ENCODE peak calls at places on chromosomes 13 and 19, in four cellular contexts. F is prostate gland, L is heart left ventricle, D is K562. J is an unnamed sample.

GRCh38 chr19:5607318-5608270 is 15.0 kb downstream of the SAFB2 start:
- DNase-seq in F (no peak), L (no peak), D (no peak), J (no peak)

GRCh38 chr19:860481-861098 is 1.1 kb downstream of the CFD start:
- DNase-seq in F (peak; percentile 33), L (peak; percentile 77), D (peak; percentile 94), J (peak; percentile 93)

GRCh38 chr19:58577581-58578429 is 4.7 kb upstream of the MZF1 start:
- DNase-seq in F (peak; percentile 3), L (peak; percentile 14), D (no peak), J (no peak)

GRCh38 chr13:48448963-48449614 is 36.2 kb upstream of the LPAR6 start:
- DNase-seq in F (no peak), L (no peak), D (no peak), J (no peak)

GRCh38 chr13:78777973-78778372 is 119.0 kb upstream of the OBI1 start:
- DNase-seq in F (no peak), L (no peak), D (no peak), J (no peak)

GRCh38 chr13:33111414-33112110 is 95.3 kb downstream of the KL start:
- DNase-seq in F (no peak), L (peak; percentile 25), D (no peak), J (no peak)

GRCh38 chr13:78147905-78148304 is 229.3 kb upstream of the EDNRB start:
- DNase-seq in F (no peak), L (no peak), D (no peak), J (no peak)

GRCh38 chr19:17420267-17420924 is 549 bp downstream of the MVB12A start:
- DNase-seq in F (no peak), L (peak; percentile 35), D (peak; percentile 31), J (no peak)

GRCh38 chr19:4759388-4760284 is 31.9 kb upstream of the FEM1A start:
- DNase-seq in F (peak; percentile 78), L (peak; percentile 89), D (peak; percentile 99), J (peak; percentile 96)

GRCh38 chr13:105848494-105848893 is 687.0 kb downstream of the EFNB2 start:
- DNase-seq in F (peak; percentile 80), L (no peak), D (no peak), J (no peak)

GRCh38 chr19:18119243-18120105 is 21.9 kb downstream of the MAST3 start:
- DNase-seq in F (no peak), L (no peak), D (no peak), J (no peak)

GRCh38 chr19:51697169-51697776 is 4.1 kb downstream of the SPACA6 start:
- DNase-seq in F (no peak), L (no peak), D (no peak), J (no peak)

GRCh38 chr19:17784201-17785008 is 10.5 kb upstream of the B3GNT3 start:
- DNase-seq in F (peak; percentile 24), L (peak; percentile 61), D (peak; percentile 81), J (peak; percentile 76)

GRCh38 chr19:1154731-1155351 is 19.2 kb downstream of the SBNO2 start:
- DNase-seq in F (peak; percentile 79), L (peak; percentile 79), D (no peak), J (peak; percentile 94)

GRCh38 chr19:40507892-40508291 is 41.1 kb downstream of the SPTBN4 start:
- DNase-seq in F (no peak), L (no peak), D (peak; percentile 48), J (no peak)

GRCh38 chr19:53463263-53463662 is 4.3 kb upstream of the ZNF813 start:
- DNase-seq in F (no peak), L (peak; percentile 62), D (peak; percentile 46), J (no peak)

GRCh38 chr13:39875583-39875982 is 220.1 kb downstream of the COG6 start:
- DNase-seq in F (no peak), L (no peak), D (no peak), J (no peak)

GRCh38 chr19:40466219-40467006 is at the start of gene SPTBN4:
- DNase-seq in F (no peak), L (peak; percentile 30), D (no peak), J (no peak)

GRCh38 chr13:100361504-100361903 is 227.1 kb downstream of the GGACT start:
- DNase-seq in F (no peak), L (no peak), D (no peak), J (no peak)

GRCh38 chr13:107864543-107865460 is 350.5 kb downstream of the LIG4 start:
- DNase-seq in F (no peak), L (no peak), D (peak; percentile 84), J (peak; percentile 47)

GRCh38 chr19:17294051-17294891 is 9.0 kb downstream of the ABHD8 start:
- DNase-seq in F (no peak), L (no peak), D (peak; percentile 94), J (peak; percentile 69)

GRCh38 chr19:51450730-51451307 is 7.4 kb downstream of the SIGLEC8 start:
- DNase-seq in F (no peak), L (no peak), D (no peak), J (no peak)

GRCh38 chr19:41995959-41996797 is 2.1 kb upstream of the ATP1A3 start:
- DNase-seq in F (no peak), L (no peak), D (peak; percentile 80), J (no peak)

GRCh38 chr13:33634526-33635111 is 183.3 kb upstream of the RFC3 start:
- DNase-seq in F (no peak), L (no peak), D (no peak), J (no peak)

GRCh38 chr19:42524943-42525342 is 3.3 kb downstream of the CEACAM1 start:
- DNase-seq in F (no peak), L (no peak), D (no peak), J (no peak)

GRCh38 chr13:62243146-62243545 is 827.5 kb upstream of the PCDH20 start:
- DNase-seq in F (no peak), L (no peak), D (no peak), J (no peak)

GRCh38 chr13:112056739-112057433 is 10.1 kb upstream of the SOX1 start:
- DNase-seq in F (no peak), L (no peak), D (no peak), J (no peak)

GRCh38 chr19:1923319-1923718 is 17.7 kb upstream of the CSNK1G2 start:
- DNase-seq in F (no peak), L (no peak), D (no peak), J (no peak)

GRCh38 chr13:112453207-112453829 is 77.2 kb downstream of the SPACA7 start:
- DNase-seq in F (no peak), L (no peak), D (no peak), J (no peak)

DNA sequence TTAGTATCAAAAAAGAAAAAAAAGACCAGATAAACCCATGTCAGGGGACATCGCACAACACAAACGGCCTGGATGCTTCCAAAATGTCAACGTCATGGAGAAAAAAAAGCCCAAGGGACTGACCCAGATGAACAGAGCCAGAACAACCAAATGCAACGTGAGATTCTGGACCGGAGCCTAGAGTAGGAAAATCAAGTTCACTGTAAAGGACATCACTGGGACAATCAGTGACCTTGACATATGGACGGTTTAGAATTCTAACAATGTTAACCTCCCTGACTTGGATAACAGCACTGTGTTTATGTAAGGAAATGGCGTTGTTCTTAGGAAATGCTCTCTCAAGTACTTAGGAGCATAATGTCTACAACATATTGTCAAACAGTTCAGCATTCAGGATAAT is 15.1 kb upstream of the EMP3 start:
- DNase-seq in F (no peak), L (peak; percentile 52), D (no peak), J (no peak)
- TF ChIP-seq POLR2A in F (no peak), L (no peak), D (no peak), J (no peak)

DNA sequence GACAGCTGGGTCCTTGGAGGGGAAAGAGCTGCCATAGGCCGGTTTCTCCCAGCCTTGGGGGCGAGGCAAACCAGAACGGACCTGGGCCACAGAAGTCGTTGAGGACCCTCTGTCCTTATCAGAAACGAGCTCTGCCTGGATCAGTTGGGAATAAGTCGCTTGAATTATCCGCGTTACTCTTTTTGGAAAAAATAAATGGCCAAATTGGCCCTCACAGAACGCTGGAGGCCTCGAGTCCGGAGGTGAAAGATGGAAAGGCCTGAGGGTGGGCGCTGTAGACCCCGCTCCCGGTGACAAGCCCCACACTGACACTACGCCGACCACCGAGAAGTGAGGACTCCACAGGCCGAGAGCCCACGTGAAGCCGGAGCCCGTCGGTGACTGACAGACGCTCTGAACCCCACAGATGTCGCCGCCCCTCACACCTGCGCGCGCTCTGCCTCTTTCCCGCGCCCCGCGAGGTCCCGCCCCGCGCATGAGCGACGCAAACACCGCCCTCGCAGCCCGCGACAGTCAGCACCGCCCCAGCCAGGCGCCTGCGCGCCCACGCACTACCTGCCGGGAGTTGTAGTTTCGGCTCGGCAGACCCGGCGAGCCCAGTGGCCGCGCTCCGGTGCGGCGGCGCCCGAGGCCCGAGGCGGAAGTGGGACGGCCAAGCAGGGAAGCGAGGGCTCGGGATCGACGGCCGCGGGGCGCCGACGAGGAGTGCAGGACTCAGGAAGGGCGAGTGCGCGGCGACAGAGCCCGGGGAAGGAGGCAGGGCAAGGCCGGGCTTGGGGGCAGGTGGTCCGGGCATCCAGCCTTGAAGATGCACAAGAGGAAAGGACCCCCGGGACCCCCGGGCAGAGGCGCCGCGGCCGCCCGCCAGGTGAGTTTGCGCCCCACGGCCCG is at the start of the genes BRME1 and CC2D1A:
- DNase-seq in F (peak; percentile 90), L (peak; percentile 94), D (peak; percentile 98), J (peak; percentile 98)
- TF ChIP-seq POLR2A in F (peak; percentile 69), L (no peak), D (peak; percentile 76), J (peak; percentile 62)

DNA sequence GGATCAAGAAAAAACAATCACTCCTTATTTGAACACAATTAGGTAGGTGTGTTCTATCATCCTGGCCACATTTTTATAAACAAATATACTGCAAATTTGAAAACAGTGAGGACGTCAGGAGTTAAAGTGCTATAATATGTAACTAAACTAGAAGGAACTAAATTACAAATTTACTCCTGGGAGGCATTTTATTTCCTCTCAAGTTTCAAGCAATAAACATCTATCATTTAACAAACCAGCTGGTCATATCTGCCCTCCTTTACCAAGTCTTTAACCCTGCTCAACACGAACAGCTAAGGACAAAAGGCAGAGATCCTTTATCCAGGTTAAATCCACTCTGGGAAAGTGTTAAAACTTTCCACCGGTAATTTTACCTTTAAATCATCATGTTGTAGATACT is 26.5 kb downstream of the ANKRD10 start:
- DNase-seq in F (no peak), L (no peak), D (no peak), J (no peak)
- TF ChIP-seq POLR2A in F (no peak), L (no peak), D (no peak), J (no peak)

GRCh38 chr13:44577236-44578063 is 1.3 kb upstream of the TSC22D1 start:
- DNase-seq in F (peak; percentile 96), L (peak; percentile 98), D (peak; percentile 91), J (peak; percentile 78)
- TF ChIP-seq POLR2A in F (peak; percentile 65), L (no peak), D (peak; percentile 65), J (no peak)

GRCh38 chr13:113969973-113970611 is 3.8 kb downstream of the C13orf46 start:
- DNase-seq in F (peak; percentile 88), L (no peak), D (no peak), J (no peak)
- TF ChIP-seq POLR2A in F (peak; percentile 8), L (no peak), D (no peak), J (no peak)